ENCODE peak calls at places on chromosomes 11 and 22, in nine cellular contexts. T is GM23338; C is CD4-positive, alpha-beta T cell; G is cardiac muscle cell; A is right cardiac atrium; E is H9; Q is effector memory CD4-positive, alpha-beta T cell; K is neuronal stem cell; W is aorta. D is an unnamed sample.

GRCh38 chr11:74844072-74844471 is 95.4 kb downstream of the RNF169 start:
- DNase-seq in Q (no peak), G (no peak), C (no peak), W (no peak), A (no peak), K (no peak), E (no peak), T (no peak), D (no peak)

GRCh38 chr22:30421695-30422480 is 3.7 kb upstream of the MTFP1 start:
- DNase-seq in Q (no peak), E (no peak), T (no peak), C (no peak), K (no peak), W (no peak), G (peak), A (no peak), D (no peak)

GRCh38 chr11:19766206-19766605 is 53.6 kb downstream of the NAV2 start:
- DNase-seq in Q (no peak), E (no peak), T (no peak), W (no peak), G (no peak), C (no peak), K (no peak), A (no peak), D (no peak)

GRCh38 chr11:61067782-61068181 is 34.5 kb upstream of the CD5 start:
- DNase-seq in W (no peak), E (peak), A (no peak), C (no peak), K (no peak), Q (no peak), T (no peak), G (no peak), D (no peak)

GRCh38 chr22:45064313-45065268 is 54.8 kb upstream of the PHF21B start:
- DNase-seq in W (no peak), A (no peak), T (no peak), C (no peak), K (no peak), Q (no peak), G (peak), E (no peak), D (no peak)

GRCh38 chr22:30837531-30837930 is 131.0 kb downstream of the MORC2 start:
- DNase-seq in E (no peak), T (no peak), Q (no peak), G (no peak), C (no peak), K (no peak), A (no peak), W (no peak), D (no peak)

GRCh38 chr22:27223317-27224177 is 566.2 kb downstream of the MIAT start:
- DNase-seq in A (no peak), G (peak), K (no peak), Q (no peak), W (no peak), T (no peak), C (no peak), E (no peak), D (no peak)

GRCh38 chr22:19875531-19876313 is 21.0 kb upstream of the GNB1L start:
- DNase-seq in C (no peak), A (peak), Q (no peak), W (peak), T (no peak), K (no peak), G (peak), E (no peak), D (no peak)

GRCh38 chr22:23305321-23305910 is 125.1 kb downstream of the BCR start:
- DNase-seq in Q (no peak), W (peak), A (peak), E (no peak), G (peak), T (no peak), K (no peak), C (no peak), D (no peak)

DNA sequence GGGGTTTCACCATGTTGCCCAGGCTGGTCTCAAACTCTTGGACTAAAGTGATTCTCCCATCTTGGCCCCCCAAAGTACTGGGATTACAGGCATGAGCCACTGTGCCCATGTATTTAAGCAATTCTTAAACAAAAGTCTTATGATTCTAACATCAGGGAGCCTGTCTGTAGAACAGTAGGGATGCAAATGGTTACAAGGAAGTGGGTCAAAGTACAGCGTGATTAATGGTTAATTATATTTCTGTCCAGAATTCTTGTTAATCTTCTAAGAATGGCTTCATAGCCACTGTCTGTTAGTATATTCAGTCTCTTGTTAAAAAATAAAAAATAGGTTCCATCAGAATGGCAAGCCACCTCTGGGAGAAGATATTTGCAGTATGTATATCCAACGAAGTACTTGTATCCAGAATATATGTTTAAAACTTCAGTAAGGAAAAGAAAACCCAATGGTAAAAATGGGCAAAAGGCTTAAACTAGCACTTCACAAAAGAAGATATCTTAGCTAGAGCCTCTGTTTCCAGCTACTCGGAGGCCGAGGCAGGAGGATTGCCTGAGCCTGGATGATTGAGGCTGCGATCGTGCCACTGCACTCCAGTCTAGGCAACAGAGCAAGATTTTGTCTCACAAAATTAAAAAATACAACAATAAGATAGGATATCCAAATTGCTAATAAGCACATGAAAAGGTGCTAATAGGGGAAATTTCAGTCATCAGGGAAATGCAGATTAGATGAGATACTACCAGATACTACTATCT is 22.9 kb downstream of the ATG13 start:
- DNase-seq in T (no peak), A (no peak), K (no peak), G (no peak), E (no peak), W (no peak), Q (no peak), C (no peak), D (no peak)
- H3K27ac ChIP-seq in T (no peak), A (no peak), K (no peak), G (no peak), E (no peak), W (no peak), Q (no peak), C (no peak), D (peak)

GRCh38 chr22:20956258-20957117 is 10.6 kb upstream of the AIFM3 start:
- DNase-seq in T (peak), C (no peak), G (peak), K (no peak), A (no peak), Q (no peak), E (peak), W (no peak), D (no peak)
- H3K27ac ChIP-seq in T (no peak), C (no peak), G (no peak), K (no peak), A (no peak), Q (no peak), E (no peak), W (no peak), D (no peak)

GRCh38 chr11:123559418-123559817 is 95.0 kb downstream of the SCN3B start:
- DNase-seq in G (no peak), K (no peak), W (no peak), E (no peak), A (no peak), T (no peak), Q (no peak), C (no peak), D (no peak)
- H3K27ac ChIP-seq in G (no peak), K (no peak), W (no peak), E (no peak), A (peak), T (peak), Q (no peak), C (no peak), D (peak)

GRCh38 chr11:4186464-4187054 is 92.0 kb downstream of the RRM1 start:
- DNase-seq in T (no peak), C (no peak), K (no peak), Q (no peak), E (no peak), G (no peak), W (no peak), A (no peak), D (no peak)
- H3K27ac ChIP-seq in T (no peak), C (no peak), K (no peak), Q (no peak), E (no peak), G (no peak), W (no peak), A (no peak), D (no peak)

GRCh38 chr22:31972180-31972579 is 27.8 kb downstream of the YWHAH start:
- DNase-seq in E (no peak), T (no peak), W (no peak), C (no peak), Q (no peak), A (no peak), K (no peak), G (no peak), D (no peak)
- H3K27ac ChIP-seq in E (no peak), T (no peak), W (no peak), C (no peak), Q (no peak), A (no peak), K (no peak), G (no peak), D (no peak)

DNA sequence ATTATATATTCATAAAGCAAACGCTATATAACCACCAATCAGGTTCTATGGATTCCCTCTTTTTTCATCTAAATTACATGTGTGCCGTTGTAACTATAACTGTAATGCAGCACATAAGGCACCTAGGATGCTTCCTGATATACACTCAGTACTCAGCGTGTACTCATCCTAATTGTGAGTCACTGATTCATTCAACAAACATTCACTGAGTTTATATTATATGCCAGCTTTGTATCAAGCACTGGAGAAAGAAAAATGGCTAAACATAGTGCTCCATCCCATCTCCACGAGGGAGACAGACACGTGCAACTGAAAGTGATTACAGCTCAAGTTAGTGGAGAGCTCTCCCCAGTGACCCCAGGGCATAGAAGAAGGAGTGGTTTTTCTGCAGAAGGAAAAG is 49.9 kb upstream of the SYN3 start:
- DNase-seq in W (no peak), G (no peak), E (no peak), Q (no peak), K (no peak), C (no peak), T (no peak), A (no peak), D (no peak)
- H3K27ac ChIP-seq in W (no peak), G (no peak), E (no peak), Q (no peak), K (no peak), C (no peak), T (no peak), A (no peak), D (no peak)

GRCh38 chr11:70112017-70112434 is 33.9 kb downstream of the ANO1 start:
- DNase-seq in A (no peak), E (no peak), C (no peak), W (no peak), G (peak), K (no peak), T (no peak), Q (no peak), D (no peak)
- H3K27ac ChIP-seq in A (peak), E (no peak), C (no peak), W (no peak), G (peak), K (no peak), T (no peak), Q (no peak), D (no peak)

DNA sequence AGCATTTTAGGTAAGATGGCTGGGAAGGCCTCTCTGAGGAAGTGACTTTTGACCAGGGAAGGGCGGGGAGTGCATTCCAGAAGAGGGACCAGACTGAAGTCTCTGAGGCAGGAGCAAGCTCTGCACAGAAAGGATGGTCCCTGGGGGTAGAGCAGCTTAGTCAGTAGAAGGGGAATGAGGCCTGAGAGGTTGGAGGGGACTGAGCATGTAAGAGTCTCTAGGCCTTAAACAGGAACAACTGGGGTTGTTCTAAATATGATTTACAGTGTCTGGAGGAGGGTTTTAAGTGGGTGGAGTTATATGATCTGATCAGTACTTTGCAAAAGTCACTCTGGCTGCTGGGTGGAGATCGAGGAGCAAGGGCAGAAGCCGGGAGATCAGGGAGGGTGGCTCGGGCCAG is 31.7 kb upstream of the TEF start:
- DNase-seq in Q (no peak), W (no peak), T (no peak), A (no peak), K (no peak), E (no peak), G (no peak), C (no peak), D (no peak)
- H3K27ac ChIP-seq in Q (no peak), W (no peak), T (peak), A (no peak), K (no peak), E (no peak), G (no peak), C (no peak), D (no peak)

DNA sequence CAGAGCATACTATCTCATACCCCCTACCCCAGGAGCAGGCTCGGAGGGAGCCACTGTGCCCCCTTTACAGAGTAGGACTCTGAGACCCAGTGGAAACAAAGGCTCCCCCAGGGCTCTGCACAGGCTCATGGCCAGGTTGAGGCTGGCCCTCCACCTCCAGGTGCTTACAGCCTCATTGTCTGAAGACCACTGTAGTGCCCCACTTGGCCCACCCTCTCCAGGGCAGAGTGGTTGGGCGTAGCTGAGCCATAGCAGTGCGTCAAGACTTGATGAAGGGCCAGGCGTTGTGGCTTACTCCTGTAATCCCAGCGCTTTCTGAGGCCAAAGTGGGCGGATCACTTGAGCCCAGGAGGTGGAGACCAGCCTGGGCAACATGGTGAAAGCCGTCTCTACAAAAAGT is 1.7 kb downstream of the ANKRD13D start:
- DNase-seq in W (peak), G (peak), T (no peak), C (no peak), E (no peak), K (no peak), Q (no peak), A (peak), D (no peak)
- H3K27ac ChIP-seq in W (no peak), G (no peak), T (no peak), C (peak), E (no peak), K (no peak), Q (peak), A (peak), D (peak)

GRCh38 chr22:40276877-40277823 is 69.2 kb upstream of the ADSL start:
- DNase-seq in Q (no peak), C (no peak), W (no peak), E (no peak), T (no peak), G (peak), K (no peak), A (no peak), D (no peak)
- H3K27ac ChIP-seq in Q (peak), C (peak), W (peak), E (no peak), T (no peak), G (peak), K (no peak), A (peak), D (peak)